ENCODE peak calls at places on chromosome 21, in eight cellular contexts. G is psoas muscle, V is fibroblast of lung, N is progenitor cell of endocrine pancreas, E is neural crest cell, M is lower leg skin, C is GM20000, Q is hepatocyte. K is an unnamed sample.

GRCh38 chr21:34684174-34684876 is 15.5 kb downstream of the CLIC6 start:
- DNase-seq in V (no peak), E (no peak), C (no peak), N (no peak), M (no peak), Q (no peak), G (no peak), K (no peak)

GRCh38 chr21:36320421-36321324 is 676 bp downstream of the MORC3 start:
- DNase-seq in C (peak; percentile 79), G (peak; percentile 87), V (peak; percentile 73), N (peak; percentile 56), Q (peak; percentile 80), M (peak; percentile 95), E (peak; percentile 64), K (no peak)

GRCh38 chr21:41168391-41169257 is 664 bp downstream of the BACE2 start:
- DNase-seq in M (peak; percentile 93), V (peak; percentile 82), C (peak; percentile 45), E (peak; percentile 37), N (peak; percentile 29), G (peak; percentile 69), Q (peak; percentile 66), K (peak; percentile 20)

GRCh38 chr21:44065428-44065827 is 41.8 kb upstream of the PWP2 start:
- DNase-seq in E (no peak), N (no peak), M (peak; percentile 76), G (no peak), V (peak; percentile 13), Q (no peak), C (peak; percentile 60), K (no peak)

GRCh38 chr21:45102391-45102932 is 28.1 kb downstream of the ADARB1 start:
- DNase-seq in G (no peak), V (peak; percentile 35), Q (no peak), N (no peak), E (no peak), M (no peak), C (no peak), K (no peak)

GRCh38 chr21:45611296-45611695 is 32.2 kb upstream of the PCBP3 start:
- DNase-seq in N (no peak), M (peak; percentile 39), Q (no peak), G (no peak), V (no peak), C (no peak), E (no peak), K (no peak)

GRCh38 chr21:43355925-43356289 is 71.0 kb downstream of the SIK1 start:
- DNase-seq in N (no peak), E (no peak), G (no peak), C (peak; percentile 65), M (no peak), Q (peak; percentile 44), V (no peak), K (no peak)

GRCh38 chr21:45513003-45513706 is 29.1 kb downstream of the SLC19A1 start:
- DNase-seq in E (no peak), N (no peak), V (no peak), G (peak; percentile 38), Q (no peak), C (no peak), M (no peak), K (no peak)

GRCh38 chr21:25186278-25186677 is 421.0 kb downstream of the MRPL39 start:
- DNase-seq in Q (no peak), E (no peak), C (no peak), G (no peak), V (peak; percentile 10), M (no peak), N (no peak), K (no peak)

GRCh38 chr21:17903929-17904639 is 84.9 kb upstream of the C21orf91 start:
- DNase-seq in E (no peak), V (peak; percentile 77), M (no peak), N (no peak), G (no peak), Q (no peak), C (no peak), K (no peak)

GRCh38 chr21:17901458-17902092 is 82.4 kb upstream of the C21orf91 start:
- DNase-seq in C (no peak), G (no peak), Q (no peak), N (no peak), E (no peak), V (peak; percentile 35), M (no peak), K (no peak)

GRCh38 chr21:17903029-17903806 is 84.1 kb upstream of the C21orf91 start:
- DNase-seq in E (no peak), C (peak; percentile 44), V (peak; percentile 25), G (no peak), M (no peak), Q (peak; percentile 56), N (no peak), K (no peak)

GRCh38 chr21:17900990-17901385 is 81.8 kb upstream of the C21orf91 start:
- DNase-seq in M (no peak), N (no peak), C (no peak), Q (no peak), E (no peak), G (no peak), V (no peak), K (no peak)

GRCh38 chr21:17900281-17900989 is 81.3 kb upstream of the C21orf91 start:
- DNase-seq in M (no peak), V (no peak), C (no peak), N (no peak), G (no peak), E (no peak), Q (no peak), K (no peak)
- TF ChIP-seq CTCF in M (no peak), V (no peak), C (no peak), N (no peak), G (no peak), E (no peak), Q (no peak), K (no peak)

GRCh38 chr21:20254964-20255363 is 743.2 kb upstream of the NCAM2 start:
- DNase-seq in M (no peak), Q (no peak), N (no peak), V (no peak), C (no peak), E (no peak), G (no peak), K (no peak)
- TF ChIP-seq CTCF in M (no peak), Q (no peak), N (no peak), V (no peak), C (no peak), E (no peak), G (no peak), K (no peak)

GRCh38 chr21:37370152-37371040 is 3.8 kb downstream of the DYRK1A start:
- DNase-seq in M (no peak), N (no peak), Q (no peak), C (peak; percentile 47), G (no peak), E (no peak), V (peak; percentile 65), K (no peak)

GRCh38 chr21:37368536-37369279 is 2.1 kb downstream of the DYRK1A start:
- DNase-seq in C (no peak), E (no peak), M (no peak), N (no peak), V (peak; percentile 53), G (no peak), Q (peak; percentile 19), K (peak; percentile 21)

GRCh38 chr21:37371041-37371397 is 4.4 kb downstream of the DYRK1A start:
- DNase-seq in G (no peak), N (no peak), Q (no peak), E (no peak), C (no peak), M (no peak), V (no peak), K (no peak)

GRCh38 chr21:37367758-37368535 is 1.4 kb downstream of the DYRK1A start:
- DNase-seq in E (peak; percentile 10), M (peak; percentile 89), V (peak; percentile 55), N (peak; percentile 29), G (peak; percentile 74), Q (peak; percentile 40), C (peak; percentile 56), K (peak; percentile 45)

GRCh38 chr21:37369307-37369854 is 2.8 kb downstream of the DYRK1A start:
- DNase-seq in C (no peak), V (no peak), N (no peak), Q (no peak), E (no peak), G (no peak), M (no peak), K (no peak)
- TF ChIP-seq CTCF in C (no peak), V (no peak), N (no peak), Q (no peak), E (no peak), G (no peak), M (no peak), K (no peak)

GRCh38 chr21:16002872-16003466 is 273.2 kb downstream of the USP25 start:
- DNase-seq in M (no peak), Q (no peak), V (peak; percentile 36), C (no peak), E (no peak), G (no peak), N (no peak), K (no peak)
- TF ChIP-seq CTCF in M (no peak), Q (peak; percentile 60), V (peak; percentile 60), C (no peak), E (peak; percentile 61), G (peak; percentile 20), N (peak; percentile 44), K (no peak)

K was measured in activated B cell treated with CpG ODN at 0.5 μM for 24 hours.